ENCODE peak calls at places on chromosome 6, in nine cellular contexts. A is adrenal gland, F is OCI-LY7, T is AG10803, W is SK-N-SH, J is lower leg skin, M is osteoblast, Y is epithelial cell of proximal tubule, N is glutamatergic neuron. D is an unnamed sample.

GRCh38 chr6:125002090-125002741 is 40.0 kb downstream of the RNF217 start:
- DNase-seq in A (no peak), F (no peak), T (peak; percentile 70), W (no peak), J (no peak), M (no peak), Y (no peak), N (no peak), D (no peak)

GRCh38 chr6:49336514-49337131 is 126.4 kb downstream of the MMUT start:
- DNase-seq in A (no peak), F (peak; percentile 23), T (no peak), W (no peak), J (no peak), M (no peak), Y (no peak), N (no peak), D (no peak)

GRCh38 chr6:6915813-6916547 is 191.8 kb upstream of the RREB1 start:
- DNase-seq in A (peak; percentile 82), F (no peak), T (peak; percentile 63), W (no peak), J (peak; percentile 84), M (no peak), Y (peak; percentile 54), N (no peak), D (no peak)

GRCh38 chr6:149235130-149235561 is 82.4 kb upstream of the TAB2 start:
- DNase-seq in A (peak; percentile 64), F (peak; percentile 18), T (peak; percentile 17), W (no peak), J (no peak), M (peak; percentile 86), Y (peak; percentile 54), N (no peak), D (peak; percentile 61)

GRCh38 chr6:106556368-106556960 is 72.8 kb downstream of the RTN4IP1 start:
- DNase-seq in A (no peak), F (peak; percentile 56), T (peak; percentile 40), W (no peak), J (no peak), M (no peak), Y (no peak), N (no peak), D (no peak)

GRCh38 chr6:28866342-28867077 is 57.3 kb downstream of the TRIM27 start:
- DNase-seq in A (peak; percentile 29), F (peak; percentile 73), T (peak; percentile 30), W (peak; percentile 70), J (peak; percentile 56), M (peak; percentile 62), Y (no peak), N (peak; percentile 75), D (peak; percentile 40)

GRCh38 chr6:118680452-118681095 is 29.2 kb upstream of the CEP85L start:
- DNase-seq in A (peak; percentile 26), F (no peak), T (no peak), W (no peak), J (no peak), M (no peak), Y (no peak), N (no peak), D (no peak)

GRCh38 chr6:75130784-75131183 is 75.1 kb downstream of the COL12A1 start:
- DNase-seq in A (no peak), F (no peak), T (peak; percentile 80), W (no peak), J (no peak), M (no peak), Y (no peak), N (no peak), D (no peak)

GRCh38 chr6:79946773-79947190 is 571 bp downstream of the ELOVL4 start:
- DNase-seq in A (peak; percentile 6), F (no peak), T (peak; percentile 12), W (no peak), J (no peak), M (peak; percentile 80), Y (no peak), N (peak; percentile 69), D (peak; percentile 12)

GRCh38 chr6:109001554-109001953 is 93.1 kb downstream of the SESN1 start:
- DNase-seq in A (no peak), F (no peak), T (no peak), W (peak; percentile 21), J (no peak), M (no peak), Y (no peak), N (no peak), D (no peak)

GRCh38 chr6:71393471-71393870 is 104.9 kb downstream of the OGFRL1 start:
- DNase-seq in A (no peak), F (no peak), T (peak; percentile 46), W (no peak), J (no peak), M (no peak), Y (no peak), N (no peak), D (no peak)

GRCh38 chr6:161536141-161536735 is 262.4 kb upstream of the AGPAT4 start:
- DNase-seq in A (no peak), F (no peak), T (no peak), W (no peak), J (no peak), M (no peak), Y (no peak), N (no peak), D (no peak)

GRCh38 chr6:170516783-170517616 is 36.1 kb downstream of the PSMB1 start:
- DNase-seq in A (peak; percentile 46), F (peak; percentile 74), T (peak; percentile 76), W (peak; percentile 60), J (peak; percentile 20), M (peak; percentile 90), Y (no peak), N (peak; percentile 53), D (peak; percentile 39)

GRCh38 chr6:166157930-166158617 is 9.6 kb downstream of the TBXT start:
- DNase-seq in A (no peak), F (peak; percentile 39), T (no peak), W (no peak), J (no peak), M (peak; percentile 38), Y (no peak), N (no peak), D (no peak)

GRCh38 chr6:84862843-84863242 is 98.4 kb upstream of the TBX18 start:
- DNase-seq in A (no peak), F (no peak), T (no peak), W (no peak), J (no peak), M (no peak), Y (no peak), N (no peak), D (no peak)

GRCh38 chr6:63523630-63524029 is 48.6 kb upstream of the LOC128125822 start:
- DNase-seq in A (no peak), F (no peak), T (no peak), W (no peak), J (no peak), M (no peak), Y (no peak), N (no peak), D (no peak)

DNA sequence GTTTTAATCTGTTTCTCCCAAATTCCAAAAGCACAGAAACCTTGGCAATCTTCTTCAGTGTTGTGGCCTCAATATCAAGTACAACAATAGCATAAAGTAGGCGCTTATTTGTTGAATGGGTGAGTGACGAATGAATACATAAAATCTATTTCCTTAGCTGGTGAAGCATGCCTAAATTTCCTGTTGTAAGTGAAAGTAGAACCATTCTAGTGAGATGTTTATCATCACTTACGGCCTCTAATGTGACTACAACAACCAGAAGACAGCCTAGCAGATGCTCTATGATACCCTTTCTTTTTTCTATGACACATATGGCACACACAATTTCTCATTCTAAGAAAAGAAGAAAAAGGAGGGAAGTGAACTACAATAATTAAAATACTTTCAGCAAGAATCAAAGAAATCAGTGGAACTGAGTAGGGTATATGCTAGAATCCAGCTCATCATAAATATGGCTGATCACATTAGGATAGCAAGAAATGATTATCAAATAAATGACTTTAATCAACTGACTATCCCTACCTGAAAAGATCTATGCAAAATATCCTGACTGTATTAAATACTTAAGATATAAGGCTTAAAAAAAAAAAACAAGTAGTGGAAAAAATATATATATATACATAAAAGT is 67.4 kb downstream of the BTBD9 start:
- DNase-seq in A (no peak), F (peak; percentile 48), T (no peak), W (no peak), J (no peak), M (no peak), Y (no peak), N (no peak), D (peak; percentile 28)
- TF ChIP-seq CTCF in A (no peak), F (no peak), T (no peak), W (no peak), J (no peak), M (no peak), Y (no peak), N (no peak), D (no peak)

GRCh38 chr6:33742092-33742491 is 4.6 kb downstream of the IP6K3 start:
- DNase-seq in A (no peak), F (no peak), T (no peak), W (no peak), J (no peak), M (no peak), Y (no peak), N (no peak), D (no peak)
- TF ChIP-seq CTCF in A (no peak), F (no peak), T (no peak), W (no peak), J (no peak), M (no peak), Y (no peak), N (no peak), D (no peak)

DNA sequence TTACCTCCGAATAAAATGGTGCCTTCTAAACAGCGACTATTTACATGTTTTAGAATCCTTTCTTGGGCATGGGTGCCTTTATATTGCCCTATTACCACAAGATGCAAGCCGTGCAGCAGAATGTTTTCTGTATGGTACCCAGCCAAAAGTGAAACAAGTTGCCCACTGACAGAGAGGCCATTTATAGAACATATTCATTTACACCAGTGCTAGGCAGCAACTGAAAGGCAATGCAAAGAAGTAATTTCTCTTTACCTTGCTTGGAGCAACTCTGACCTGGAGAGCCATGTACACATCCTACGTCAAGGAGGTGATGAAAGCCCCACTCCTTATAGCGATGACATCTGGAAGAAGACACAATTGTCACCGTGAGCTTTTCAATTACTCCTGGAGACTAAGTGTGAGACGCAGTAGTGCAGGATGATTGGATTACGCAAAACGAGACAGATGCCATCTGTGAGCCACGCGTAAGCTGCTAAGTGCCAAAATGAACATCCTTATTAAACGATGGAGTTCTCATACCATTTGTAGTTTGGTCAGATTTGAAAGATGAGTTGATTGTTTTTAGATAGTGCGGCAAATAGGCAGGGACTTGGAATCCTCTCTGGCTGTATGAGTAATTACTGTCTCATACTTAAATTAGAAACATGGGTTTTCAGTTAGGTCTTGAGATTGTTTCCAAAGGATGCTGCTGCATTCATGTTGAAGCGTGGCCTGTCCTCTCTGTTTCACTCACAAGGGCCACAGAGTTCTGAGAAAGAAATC is at the start of gene TMEM244:
- DNase-seq in A (no peak), F (no peak), T (peak; percentile 93), W (no peak), J (no peak), M (no peak), Y (no peak), N (no peak), D (no peak)
- TF ChIP-seq CTCF in A (no peak), F (no peak), T (no peak), W (no peak), J (no peak), M (no peak), Y (no peak), N (no peak), D (no peak)

DNA sequence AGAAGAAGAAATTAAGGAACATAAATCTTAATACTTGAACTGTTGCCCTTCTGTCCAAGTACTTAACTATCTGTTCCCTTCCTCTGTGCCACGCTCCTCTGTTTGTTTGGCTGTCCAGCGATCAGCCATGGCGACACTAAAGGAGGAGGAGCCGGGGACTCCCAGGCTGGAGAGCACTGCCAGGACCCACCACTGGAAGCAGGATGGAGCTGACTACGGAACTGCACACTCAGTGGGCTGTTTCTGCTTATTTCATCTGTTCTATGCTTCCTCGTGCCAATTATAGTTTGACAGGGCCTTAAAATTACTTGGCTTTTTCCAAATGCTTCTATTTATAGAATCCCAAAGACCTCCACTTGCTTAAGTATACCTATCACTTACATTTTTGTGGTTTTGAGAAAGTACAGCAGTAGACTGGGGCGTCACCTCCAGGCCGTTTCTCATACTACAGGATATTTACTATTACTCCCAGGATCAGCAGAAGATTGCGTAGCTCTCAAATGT is 17.1 kb downstream of the IRF4 start:
- DNase-seq in A (peak; percentile 52), F (peak; percentile 30), T (peak; percentile 26), W (peak; percentile 61), J (no peak), M (peak; percentile 91), Y (no peak), N (no peak), D (no peak)
- TF ChIP-seq CTCF in A (peak; percentile 15), F (peak; percentile 82), T (peak; percentile 21), W (peak; percentile 64), J (no peak), M (peak; percentile 47), Y (peak; percentile 50), N (peak; percentile 13), D (no peak)